ENCODE peak calls at places on chromosomes 7 and 10, in six cellular contexts. L is GM03348; W is astrocyte; S is naive thymus-derived CD8-positive, alpha-beta T cell; G is C1 segment of cervical spinal cord; K is H4. H is an unnamed sample.

GRCh38 chr10:57562211-57562610 is 705.5 kb downstream of the IPMK start:
- DNase-seq in W (no peak), S (no peak), L (no peak), K (no peak), G (no peak), H (no peak)

GRCh38 chr7:3544202-3544601 is 243.2 kb downstream of the SDK1 start:
- DNase-seq in K (no peak), L (no peak), W (no peak), S (no peak), G (no peak), H (no peak)

GRCh38 chr7:36048141-36048901 is 104.7 kb upstream of the EEPD1 start:
- DNase-seq in K (peak), W (peak), G (no peak), S (no peak), L (peak), H (no peak)

GRCh38 chr10:110827410-110827809 is 44.3 kb upstream of the PDCD4 start:
- DNase-seq in G (no peak), S (no peak), K (no peak), L (peak), W (peak), H (no peak)

GRCh38 chr10:73293461-73293860 is 41.0 kb upstream of the MRPS16 start:
- DNase-seq in K (no peak), G (no peak), L (no peak), W (no peak), S (no peak), H (no peak)

GRCh38 chr10:62231371-62231770 is 37.3 kb downstream of the RTKN2 start:
- DNase-seq in L (peak), S (no peak), W (peak), G (no peak), K (peak), H (no peak)

GRCh38 chr7:2820508-2820934 is 23.6 kb downstream of the GNA12 start:
- DNase-seq in K (peak), S (no peak), G (no peak), W (peak), L (peak), H (peak)

GRCh38 chr10:29287635-29288034 is 1.2 kb upstream of the LYZL1 start:
- DNase-seq in G (no peak), K (no peak), W (no peak), S (no peak), L (no peak), H (no peak)

GRCh38 chr10:119305860-119306513 is 98.6 kb downstream of the GRK5 start:
- DNase-seq in G (peak), W (peak), L (peak), K (peak), S (peak), H (peak)

GRCh38 chr7:118183254-118183585 is 744 bp upstream of the LSM8 start:
- DNase-seq in G (no peak), S (no peak), L (peak), W (no peak), K (no peak), H (peak)

GRCh38 chr7:159098795-159099194 is 45.9 kb downstream of the VIPR2 start:
- DNase-seq in L (peak), W (no peak), S (no peak), G (no peak), K (no peak), H (no peak)

GRCh38 chr10:68139451-68140272 is 30.4 kb downstream of the MYPN start:
- DNase-seq in G (no peak), K (no peak), W (peak), L (no peak), S (no peak), H (no peak)

GRCh38 chr10:19918800-19919199 is 102.6 kb downstream of the PLXDC2 start:
- DNase-seq in W (peak), G (no peak), L (no peak), K (peak), S (no peak), H (no peak)

GRCh38 chr7:71793251-71793650 is 618.9 kb downstream of the CALN1 start:
- DNase-seq in K (peak), L (no peak), G (no peak), W (peak), S (no peak), H (no peak)

GRCh38 chr7:14001139-14001538 is 11.7 kb upstream of the ETV1 start:
- DNase-seq in G (no peak), L (no peak), K (no peak), S (no peak), W (no peak), H (no peak)

GRCh38 chr10:24414597-24414996 is 205.7 kb downstream of the KIAA1217 start:
- DNase-seq in L (no peak), K (no peak), W (no peak), S (no peak), G (no peak), H (no peak)

GRCh38 chr7:102433319-102434038 is at the start of gene ORAI2:
- DNase-seq in S (peak), K (peak), G (peak), W (peak), L (peak), H (peak)

GRCh38 chr7:91128574-91129348 is 135.5 kb upstream of the FZD1 start:
- DNase-seq in L (no peak), W (peak), K (peak), G (no peak), S (no peak), H (no peak)

GRCh38 chr7:107961399-107961798 is 41.6 kb downstream of the LAMB1 start:
- DNase-seq in G (no peak), S (no peak), K (no peak), W (no peak), L (no peak), H (peak)

H was measured in adrenal gland.